ENCODE peak calls at places on chromosomes 16 and 17, in four cellular contexts. V, I, P and F are unnamed samples.
A peak's percentile ranks its signal among the peaks of the same experiment; 100 is the strongest.

GRCh38 chr17:82493517-82493840 is 26.1 kb upstream of the FOXK2 start:
- DNase-seq in V (no peak), I (no peak), P (no peak), F (no peak)

GRCh38 chr17:66686601-66687000 is 148.3 kb upstream of the CACNG5 start:
- DNase-seq in V (no peak), I (no peak), P (no peak), F (no peak)

GRCh38 chr17:65121916-65122821 is 15.0 kb upstream of the RGS9 start:
- DNase-seq in V (no peak), I (no peak), P (no peak), F (no peak)

GRCh38 chr16:89357460-89357859 is 132.9 kb downstream of the ANKRD11 start:
- DNase-seq in V (peak; percentile 80), I (no peak), P (peak; percentile 27), F (no peak)

GRCh38 chr17:1785925-1786324 is 24.1 kb downstream of the SERPINF1 start:
- DNase-seq in V (peak; percentile 26), I (peak; percentile 59), P (no peak), F (no peak)

GRCh38 chr17:22514315-22514714 is 822.0 kb downstream of the KCNJ18 start:
- DNase-seq in V (no peak), I (no peak), P (no peak), F (no peak)

GRCh38 chr16:11082860-11083388 is 138.6 kb downstream of the CLEC16A start:
- DNase-seq in V (no peak), I (no peak), P (no peak), F (no peak)

GRCh38 chr17:33385133-33385532 is 92.0 kb upstream of the ASIC2 start:
- DNase-seq in V (no peak), I (no peak), P (no peak), F (no peak)

GRCh38 chr16:58026705-58027340 is 1.3 kb downstream of the MMP15 start:
- DNase-seq in V (peak; percentile 83), I (peak; percentile 65), P (peak; percentile 33), F (peak; percentile 37)

GRCh38 chr17:16301963-16302855 is 51.1 kb downstream of the CENPV start:
- DNase-seq in V (no peak), I (no peak), P (no peak), F (no peak)

GRCh38 chr16:77833906-77834599 is 45.7 kb downstream of the VAT1L start:
- DNase-seq in V (no peak), I (no peak), P (peak; percentile 4), F (no peak)

GRCh38 chr17:43329183-43329582 is 69.6 kb upstream of the ARL4D start:
- DNase-seq in V (no peak), I (no peak), P (no peak), F (no peak)

GRCh38 chr17:43333438-43333943 is 65.3 kb upstream of the ARL4D start:
- DNase-seq in V (no peak), I (no peak), P (no peak), F (no peak)

GRCh38 chr17:43332211-43332610 is 66.6 kb upstream of the ARL4D start:
- DNase-seq in V (no peak), I (no peak), P (no peak), F (no peak)

GRCh38 chr17:43328650-43329049 is 70.1 kb upstream of the ARL4D start:
- DNase-seq in V (no peak), I (no peak), P (no peak), F (no peak)

DNA sequence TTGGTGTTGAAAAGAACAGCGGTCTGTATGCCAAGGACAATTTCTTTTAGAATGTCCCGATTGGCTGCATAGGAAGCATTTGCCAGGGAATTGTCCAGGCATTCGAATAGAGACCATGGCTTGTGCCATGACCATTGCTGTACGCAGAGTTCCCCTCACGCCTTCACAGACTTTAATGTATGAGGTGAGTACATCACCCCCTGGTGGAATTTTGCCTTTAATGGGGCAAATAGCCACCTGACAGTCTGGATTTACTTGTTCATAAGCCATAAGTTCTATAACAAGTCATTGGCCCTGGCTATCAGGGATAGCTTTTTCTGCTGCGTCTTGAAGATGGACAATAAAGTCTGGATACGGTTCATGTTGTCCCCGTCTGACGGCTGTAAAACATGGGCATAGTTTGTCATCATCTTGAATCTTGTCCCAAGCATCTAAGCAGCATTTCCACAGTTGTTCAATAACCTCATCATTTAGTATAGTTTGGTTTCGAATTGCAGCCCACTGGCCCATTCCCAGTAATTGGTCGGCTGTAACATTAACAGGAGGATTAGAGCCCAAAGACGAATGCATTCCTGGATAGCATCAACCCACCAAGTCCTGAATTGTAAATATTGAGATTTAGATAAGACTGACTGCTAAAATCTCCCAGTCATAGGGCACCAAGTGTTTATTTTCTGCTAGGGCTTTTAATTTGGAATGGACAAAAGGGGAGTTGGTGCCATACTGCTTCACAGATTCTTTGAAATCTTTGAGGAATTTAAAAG is 67.7 kb upstream of the ARL4D start:
- DNase-seq in V (no peak), I (no peak), P (no peak), F (no peak)
- TF ChIP-seq CTCF in V (no peak), I (no peak), P (peak; percentile 13), F (peak; percentile 30)

GRCh38 chr16:29779474-29779873 is 1.4 kb downstream of the ZG16 start:
- DNase-seq in V (no peak), I (no peak), P (no peak), F (no peak)

GRCh38 chr16:29789775-29790182 is 772 bp upstream of the KIF22 start:
- DNase-seq in V (peak; percentile 83), I (peak; percentile 51), P (no peak), F (no peak)

GRCh38 chr16:29784157-29784556 is 6.1 kb downstream of the ZG16 start:
- DNase-seq in V (no peak), I (no peak), P (no peak), F (no peak)

GRCh38 chr16:29790183-29790948 is at the start of gene KIF22:
- DNase-seq in V (peak; percentile 100), I (peak; percentile 99), P (peak; percentile 100), F (peak; percentile 99)

DNA sequence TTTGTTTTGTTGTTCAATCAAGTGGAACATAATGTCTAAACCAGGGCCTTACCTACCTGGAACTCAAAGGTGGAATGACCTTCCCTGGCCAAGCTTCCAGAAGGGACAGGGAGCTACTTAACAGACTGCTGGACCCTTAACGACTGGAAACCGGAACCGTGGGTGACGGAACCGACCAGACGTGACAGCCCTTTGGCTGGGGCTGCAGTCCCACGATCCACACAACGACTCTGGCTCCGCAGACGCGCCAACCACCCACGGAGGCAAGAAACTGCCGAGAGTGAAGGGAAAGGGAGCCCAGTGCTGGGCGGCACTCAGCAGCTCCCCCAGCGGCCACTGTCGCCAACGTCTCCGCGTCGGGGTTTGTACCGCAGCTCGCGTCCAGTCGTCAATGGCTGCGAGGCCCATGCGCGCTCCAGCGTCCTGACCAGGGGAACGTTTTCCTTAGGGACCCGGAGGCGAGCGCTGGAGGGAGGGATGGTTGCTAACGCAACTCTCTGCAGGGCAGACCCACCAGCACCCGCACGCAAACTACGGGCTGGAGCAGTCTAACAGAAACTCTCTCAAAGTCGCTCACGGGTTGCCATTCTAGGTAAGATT is 5.5 kb upstream of the KIF22 start:
- DNase-seq in V (peak; percentile 94), I (peak; percentile 83), P (peak; percentile 73), F (peak; percentile 56)
- TF ChIP-seq CTCF in V (peak; percentile 71), I (peak; percentile 81), P (peak; percentile 74), F (peak; percentile 91)

DNA sequence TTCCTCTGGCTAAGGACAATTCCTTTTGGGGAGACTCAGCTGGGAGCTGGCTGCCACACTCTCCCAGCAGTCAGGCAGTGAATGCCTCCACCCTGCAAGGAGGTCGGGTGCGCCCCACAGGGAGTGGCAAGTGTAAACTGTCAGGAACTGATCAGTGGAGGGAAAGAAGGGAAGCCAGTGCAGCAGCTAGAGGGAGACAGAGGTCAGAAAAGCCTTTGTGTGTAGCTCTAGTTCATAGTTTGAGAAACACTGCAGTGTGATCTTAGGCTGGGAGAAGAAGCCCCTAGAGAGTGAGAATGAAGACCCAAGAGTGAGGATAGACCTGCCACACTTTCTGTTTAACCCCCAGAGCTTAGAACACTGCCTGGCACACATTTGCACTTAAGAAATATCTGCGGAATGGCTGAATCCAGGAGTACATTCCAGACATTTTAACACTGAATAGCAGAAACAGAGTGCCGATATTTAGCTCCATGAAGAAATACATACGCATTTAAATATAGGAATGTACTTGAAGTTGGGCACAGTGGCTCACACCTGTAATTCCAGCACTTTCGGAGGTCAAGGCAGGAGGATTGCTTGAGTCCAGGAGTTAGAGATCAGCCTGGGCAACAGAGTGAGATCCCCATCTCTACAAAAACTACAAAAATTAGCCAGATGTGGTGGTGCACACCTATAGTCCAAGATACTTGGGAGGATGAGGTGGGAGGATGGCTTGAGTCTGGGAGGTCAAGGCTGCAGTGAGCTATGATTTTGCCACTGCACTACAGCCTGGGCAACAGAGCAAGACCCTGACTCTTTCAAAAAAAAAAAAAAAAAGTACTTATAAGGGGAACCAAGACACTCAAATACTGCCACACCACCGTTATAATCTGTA is 11.1 kb upstream of the SLC5A11 start:
- DNase-seq in V (no peak), I (no peak), P (no peak), F (no peak)
- TF ChIP-seq CTCF in V (peak; percentile 48), I (peak; percentile 44), P (peak; percentile 61), F (peak; percentile 53)

GRCh38 chr16:61676740-61677139 is 359.5 kb downstream of the CDH8 start:
- DNase-seq in V (no peak), I (no peak), P (no peak), F (no peak)
- TF ChIP-seq CTCF in V (no peak), I (no peak), P (no peak), F (no peak)

DNA sequence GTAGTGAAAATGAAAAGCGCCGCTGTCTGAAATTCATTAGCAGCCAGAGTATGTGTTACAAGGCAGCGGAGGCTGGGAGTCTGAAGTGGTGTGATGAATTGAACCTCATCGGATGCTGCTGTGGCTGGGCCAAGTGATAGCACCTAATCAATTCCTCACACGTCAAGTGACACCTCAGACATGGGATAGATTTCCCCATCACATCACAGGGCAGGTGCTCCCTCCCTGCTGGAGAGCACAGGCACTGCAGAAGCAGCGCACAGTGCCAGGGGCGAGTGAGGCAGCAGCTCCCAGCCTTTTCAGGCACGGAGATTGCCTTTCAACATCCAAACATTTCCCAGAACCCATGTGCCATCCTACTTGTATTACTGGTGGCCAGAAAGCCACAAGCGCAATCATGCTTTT is 32.2 kb downstream of the DRC3 start:
- DNase-seq in V (no peak), I (no peak), P (no peak), F (no peak)
- TF ChIP-seq CTCF in V (no peak), I (no peak), P (peak; percentile 46), F (peak; percentile 51)

GRCh38 chr17:36482611-36483504 is 3.6 kb upstream of the ZNHIT3 start:
- DNase-seq in V (peak; percentile 92), I (peak; percentile 86), P (peak; percentile 93), F (peak; percentile 85)
- TF ChIP-seq CTCF in V (peak; percentile 91), I (peak; percentile 96), P (peak; percentile 95), F (peak; percentile 94)

GRCh38 chr16:885391-885790 is 84.9 kb upstream of the GNG13 start:
- DNase-seq in V (no peak), I (no peak), P (no peak), F (no peak)
- TF ChIP-seq CTCF in V (no peak), I (no peak), P (no peak), F (no peak)